ENCODE peak calls at places on chromosome 6, in five cellular contexts. K, Q, M, W and I are unnamed samples.

GRCh38 chr6:32529697-32530429 is at the start of gene HLA-DRB5:
- DNase-seq in K (no peak), Q (no peak), M (no peak), W (no peak), I (no peak)

GRCh38 chr6:160417550-160417949 is 69.4 kb downstream of the SLC22A3 start:
- DNase-seq in K (no peak), Q (no peak), M (no peak), W (no peak), I (no peak)

GRCh38 chr6:33984466-33985332 is 161.2 kb downstream of the GRM4 start:
- DNase-seq in K (no peak), Q (no peak), M (no peak), W (no peak), I (no peak)

GRCh38 chr6:33770116-33770832 is 18.7 kb downstream of the LEMD2 start:
- DNase-seq in K (no peak), Q (no peak), M (no peak), W (peak; percentile 21), I (peak; percentile 20)

GRCh38 chr6:76578746-76579145 is 506.3 kb upstream of the IMPG1 start:
- DNase-seq in K (no peak), Q (no peak), M (no peak), W (no peak), I (no peak)

GRCh38 chr6:80203283-80203682 is 96.8 kb downstream of the BCKDHB start:
- DNase-seq in K (no peak), Q (no peak), M (no peak), W (no peak), I (no peak)

GRCh38 chr6:132259070-132259469 is 142.2 kb downstream of the MOXD1 start:
- DNase-seq in K (no peak), Q (no peak), M (no peak), W (peak; percentile 60), I (no peak)

GRCh38 chr6:151440930-151441329 is 11.0 kb downstream of the RMND1 start:
- DNase-seq in K (no peak), Q (no peak), M (no peak), W (peak; percentile 30), I (no peak)

GRCh38 chr6:83868639-83869038 is 9.2 kb downstream of the CYB5R4 start:
- DNase-seq in K (no peak), Q (no peak), M (no peak), W (peak; percentile 21), I (no peak)

GRCh38 chr6:130846507-130846906 is 19.3 kb downstream of the SMLR1 start:
- DNase-seq in K (no peak), Q (no peak), M (no peak), W (no peak), I (no peak)

GRCh38 chr6:149830731-149831379 is 33.3 kb downstream of the LRP11 start:
- DNase-seq in K (no peak), Q (no peak), M (no peak), W (no peak), I (no peak)

GRCh38 chr6:143328885-143329284 is 121.6 kb downstream of the ADAT2 start:
- DNase-seq in K (no peak), Q (no peak), M (no peak), W (peak; percentile 19), I (no peak)

GRCh38 chr6:85124472-85125428 is 325.1 kb upstream of the NT5E start:
- DNase-seq in K (no peak), Q (no peak), M (no peak), W (no peak), I (no peak)

GRCh38 chr6:170575250-170575649 is 9.2 kb downstream of the PDCD2 start:
- DNase-seq in K (no peak), Q (no peak), M (no peak), W (peak; percentile 6), I (no peak)

GRCh38 chr6:99943846-99944245 is 50.2 kb downstream of the MCHR2 start:
- DNase-seq in K (no peak), Q (no peak), M (no peak), W (no peak), I (no peak)

GRCh38 chr6:165886169-165886568 is 223.1 kb upstream of the PDE10A start:
- DNase-seq in K (no peak), Q (no peak), M (no peak), W (no peak), I (no peak)

GRCh38 chr6:120198033-120198432 is 848.5 kb upstream of the MAN1A1 start:
- DNase-seq in K (no peak), Q (no peak), M (no peak), W (no peak), I (no peak)

DNA sequence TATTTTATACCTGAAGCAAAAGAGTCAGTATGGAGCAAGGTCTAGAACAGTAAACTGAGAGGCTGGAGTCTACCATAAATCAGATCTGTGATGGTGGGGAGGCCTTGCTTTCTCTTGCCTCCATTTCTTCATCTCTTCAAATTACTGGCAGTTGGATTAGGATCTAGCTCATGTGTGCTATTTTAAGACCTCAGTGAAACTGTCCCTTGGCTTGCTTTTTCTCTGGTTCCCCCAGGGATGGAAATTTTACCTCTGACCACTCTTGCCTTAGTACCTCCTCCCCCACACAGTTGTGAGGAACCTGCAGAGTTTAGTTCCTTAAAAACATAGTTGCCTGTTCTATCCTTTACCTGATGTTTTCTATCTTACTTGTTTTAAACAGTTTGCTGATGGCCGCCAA is 8.5 kb downstream of the TMEM14B start:
- DNase-seq in K (no peak), Q (no peak), M (no peak), W (no peak), I (no peak)
- H3K36me3 ChIP-seq in K (peaks cover 27% of the 10 kb centered on the region), Q (no peaks in the 10 kb centered on the region), M (peaks cover 3% of the 10 kb centered on the region), W (no peaks in the 10 kb centered on the region), I (no peaks in the 10 kb centered on the region)

GRCh38 chr6:144338474-144338873 is 53.3 kb downstream of the UTRN start:
- DNase-seq in K (no peak), Q (no peak), M (no peak), W (no peak), I (no peak)

GRCh38 chr6:144338951-144339681 is 54.0 kb downstream of the UTRN start:
- DNase-seq in K (no peak), Q (no peak), M (no peak), W (no peak), I (no peak)

GRCh38 chr6:144335315-144335861 is 50.3 kb downstream of the UTRN start:
- DNase-seq in K (no peak), Q (no peak), M (no peak), W (no peak), I (no peak)

GRCh38 chr6:144335914-144336313 is 50.8 kb downstream of the UTRN start:
- DNase-seq in K (no peak), Q (no peak), M (no peak), W (no peak), I (no peak)

DNA sequence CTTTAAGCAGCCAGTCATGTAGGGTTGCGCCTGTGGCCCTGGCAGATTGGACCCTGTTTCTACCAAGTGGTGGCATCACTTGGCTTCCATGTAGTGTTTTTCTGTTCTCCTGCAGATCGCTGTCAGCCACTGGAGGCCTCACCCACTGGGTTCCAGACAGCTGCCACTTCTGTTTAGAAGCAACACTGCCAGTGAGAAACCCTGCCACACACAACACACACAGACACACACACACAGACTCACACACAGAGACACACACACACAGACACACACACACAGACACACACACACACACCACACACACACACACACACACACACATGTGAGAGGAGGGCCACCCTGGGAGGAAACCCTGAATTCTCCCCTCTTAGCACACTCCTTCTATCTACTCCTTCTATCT is 51.8 kb downstream of the UTRN start:
- DNase-seq in K (no peak), Q (no peak), M (no peak), W (no peak), I (no peak)
- H3K4me1 ChIP-seq in K (peaks cover 53% of the 10 kb centered on the region), Q (peaks cover 53% of the 10 kb centered on the region), M (peaks cover 50% of the 10 kb centered on the region), W (peaks cover 13% of the 10 kb centered on the region), I (peaks cover 74% of the 10 kb centered on the region)

GRCh38 chr6:147245693-147246092 is 41.5 kb downstream of the STXBP5 start:
- DNase-seq in K (no peak), Q (no peak), M (no peak), W (no peak), I (no peak)
- H3K36me3 ChIP-seq in K (peaks cover 5% of the 10 kb centered on the region), Q (no peaks in the 10 kb centered on the region), M (no peaks in the 10 kb centered on the region), W (no peaks in the 10 kb centered on the region), I (no peaks in the 10 kb centered on the region)

DNA sequence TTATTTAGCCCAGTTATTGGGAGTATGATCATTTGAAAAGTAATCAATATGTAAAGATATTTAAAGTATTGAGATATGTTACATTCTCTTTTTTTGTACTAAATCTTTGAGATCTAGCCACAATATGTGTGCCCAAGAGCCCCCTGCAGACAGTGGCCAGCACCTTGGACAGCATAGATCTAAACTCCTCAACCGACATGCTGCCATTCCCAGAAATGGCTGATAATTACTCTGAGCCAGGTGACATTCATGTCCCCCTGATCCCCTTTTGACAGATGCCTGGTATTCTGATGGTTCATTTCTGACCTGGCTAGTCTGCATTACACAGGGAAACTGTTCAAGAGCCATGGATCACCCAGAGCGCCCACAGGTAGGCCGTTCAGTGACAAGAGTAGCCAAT is 177.1 kb downstream of the ZDHHC14 start:
- DNase-seq in K (no peak), Q (no peak), M (no peak), W (no peak), I (no peak)
- H3K4me1 ChIP-seq in K (peaks cover 15% of the 10 kb centered on the region), Q (peaks cover 6% of the 10 kb centered on the region), M (peaks cover 9% of the 10 kb centered on the region), W (no peaks in the 10 kb centered on the region), I (no peaks in the 10 kb centered on the region)